ENCODE peak calls at places on chromosomes 4 and X, in four cellular contexts. N is neural progenitor cell, V is GM23248, S is HCT116. U is an unnamed sample.

GRCh38 chrX:146278381-146278780 is 460.8 kb downstream of the SLITRK2 start:
- DNase-seq in V (no peak), N (peak), S (no peak), U (no peak)

GRCh38 chrX:53584891-53585290 is 101.6 kb downstream of the HUWE1 start:
- DNase-seq in N (no peak), V (no peak), S (no peak), U (no peak)

GRCh38 chr4:138241281-138242075 is 671 bp downstream of the SLC7A11 start:
- DNase-seq in S (no peak), V (peak), N (peak), U (peak)

GRCh38 chr4:151408630-151409469 is at the start of gene FHIP1A:
- DNase-seq in V (peak), S (peak), N (peak), U (peak)

GRCh38 chr4:106365613-106366012 is 3.0 kb downstream of the GIMD1 start:
- DNase-seq in V (peak), N (no peak), S (no peak), U (peak)

GRCh38 chrX:13933851-13934250 is 95.8 kb downstream of the GEMIN8 start:
- DNase-seq in N (no peak), V (no peak), S (no peak), U (peak)

GRCh38 chrX:2933125-2933900 is 4.2 kb upstream of the ARSD start:
- DNase-seq in S (no peak), N (no peak), V (no peak), U (peak)

GRCh38 chr4:65971686-65972085 is 301.4 kb upstream of the EPHA5 start:
- DNase-seq in V (no peak), S (no peak), N (no peak), U (no peak)

GRCh38 chr4:153198739-153199138 is 5.5 kb upstream of the TRIM2 start:
- DNase-seq in N (no peak), V (peak), S (no peak), U (no peak)

GRCh38 chrX:101550362-101550761 is at the start of gene ARMCX1:
- DNase-seq in N (peak), V (peak), S (no peak), U (no peak)

GRCh38 chr4:74659576-74660411 is 134.5 kb downstream of the BTC start:
- DNase-seq in N (no peak), S (peak), V (peak), U (peak)

GRCh38 chrX:43785930-43786591 is 96.2 kb downstream of the MAOB start:
- DNase-seq in N (no peak), V (no peak), S (no peak), U (no peak)

GRCh38 chr4:15754323-15754722 is 23.8 kb upstream of the CD38 start:
- DNase-seq in S (no peak), N (no peak), V (peak), U (peak)

GRCh38 chrX:137025930-137026329 is 7.9 kb downstream of the GPR101 start:
- DNase-seq in V (no peak), N (no peak), S (no peak), U (no peak)

GRCh38 chr4:143389543-143390195 is 53.0 kb downstream of the GAB1 start:
- DNase-seq in S (no peak), N (no peak), V (peak), U (peak)

GRCh38 chrX:101785142-101785541 is 125.5 kb upstream of the ARMCX2 start:
- DNase-seq in S (no peak), V (no peak), N (no peak), U (no peak)

GRCh38 chrX:129556806-129557315 is 16.8 kb downstream of the OCRL start:
- DNase-seq in S (no peak), V (no peak), N (no peak), U (no peak)

GRCh38 chrX:37488323-37488722 is 83.1 kb upstream of the LANCL3 start:
- DNase-seq in S (no peak), N (no peak), V (no peak), U (no peak)

GRCh38 chr4:123893746-123894095 is 497.1 kb downstream of the SPRY1 start:
- DNase-seq in N (no peak), S (no peak), V (peak), U (no peak)

GRCh38 chr4:147362868-147363440 is 117.9 kb upstream of the EDNRA start:
- DNase-seq in V (no peak), S (no peak), N (no peak), U (peak)

GRCh38 chr4:17511950-17512795 is at the start of gene QDPR:
- DNase-seq in V (peak), S (peak), N (peak), U (peak)

GRCh38 chr4:82517043-82517442 is 44.7 kb downstream of the TMEM150C start:
- DNase-seq in N (no peak), S (no peak), V (peak), U (peak)

GRCh38 chr4:15374697-15375096 is 53.1 kb upstream of the C1QTNF7 start:
- DNase-seq in S (no peak), N (no peak), V (peak), U (no peak)

GRCh38 chrX:2934715-2935363 is 5.7 kb upstream of the ARSD start:
- DNase-seq in V (no peak), N (no peak), S (no peak), U (no peak)

GRCh38 chr4:56260320-56260719 is 127.0 kb downstream of the AASDH start:
- DNase-seq in S (no peak), V (no peak), N (no peak), U (no peak)

GRCh38 chr4:125070869-125071268 is 243.9 kb upstream of the FAT4 start:
- DNase-seq in S (no peak), V (no peak), N (no peak), U (no peak)

GRCh38 chr4:169229571-169230028 is 41.2 kb downstream of the SH3RF1 start:
- DNase-seq in V (peak), N (no peak), S (peak), U (peak)

GRCh38 chrX:966396-967070 is 245.9 kb downstream of the CRLF2 start:
- DNase-seq in N (no peak), V (no peak), S (no peak), U (no peak)

GRCh38 chrX:115067812-115068211 is 50.4 kb upstream of the IL13RA2 start:
- DNase-seq in N (no peak), S (no peak), V (peak), U (no peak)

GRCh38 chrX:130393451-130394074 is 8.1 kb upstream of the GPR119 start:
- DNase-seq in S (peak), N (peak), V (peak), U (peak)

GRCh38 chr4:162475221-162475620 is 311.4 kb upstream of the FSTL5 start:
- DNase-seq in V (no peak), N (no peak), S (no peak), U (no peak)

GRCh38 chrX:110286126-110286525 is 31.8 kb downstream of the AMMECR1 start:
- DNase-seq in V (peak), N (no peak), S (peak), U (peak)

GRCh38 chrX:41381685-41382084 is 47.7 kb downstream of the DDX3X start:
- DNase-seq in S (peak), N (peak), V (peak), U (peak)

GRCh38 chrX:15816886-15817285 is 26.6 kb downstream of the ZRSR2 start:
- DNase-seq in S (no peak), N (no peak), V (no peak), U (no peak)

GRCh38 chr4:121380448-121381147 is at the start of gene QRFPR:
- DNase-seq in V (peak), S (no peak), N (peak), U (no peak)

GRCh38 chr4:41465135-41465761 is 72.7 kb upstream of the LIMCH1 start:
- DNase-seq in V (peak), N (no peak), S (no peak), U (no peak)

GRCh38 chr4:80101086-80101767 is 28.2 kb upstream of the ANTXR2 start:
- DNase-seq in N (no peak), V (no peak), S (no peak), U (peak)

GRCh38 chr4:141046255-141046654 is 87.0 kb downstream of the RNF150 start:
- DNase-seq in N (no peak), V (peak), S (no peak), U (peak)

DNA sequence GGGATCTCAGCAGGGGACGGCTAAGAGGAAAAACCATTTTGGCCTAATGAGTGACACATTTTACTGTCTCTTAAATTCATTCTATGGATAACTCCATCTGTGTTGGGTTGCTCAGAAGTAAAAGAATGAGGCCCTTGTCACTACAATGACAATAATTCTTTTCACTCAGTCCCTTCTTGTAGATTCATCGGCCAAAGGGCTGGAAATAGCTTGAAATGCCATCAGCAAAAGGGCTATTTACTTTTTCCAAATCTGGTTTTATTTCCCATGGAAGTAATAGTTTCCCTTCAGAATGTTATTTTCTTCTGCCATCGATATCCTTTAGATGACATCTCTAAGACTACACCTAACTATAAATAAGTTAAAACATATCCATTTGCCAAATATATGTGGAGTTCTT is 7.4 kb downstream of the MEPE start:
- DNase-seq in S (no peak), N (no peak), V (no peak), U (no peak)
- TF ChIP-seq EZH2phosphoT487 in S (no peak), N (no peak), V (no peak), U (no peak)

DNA sequence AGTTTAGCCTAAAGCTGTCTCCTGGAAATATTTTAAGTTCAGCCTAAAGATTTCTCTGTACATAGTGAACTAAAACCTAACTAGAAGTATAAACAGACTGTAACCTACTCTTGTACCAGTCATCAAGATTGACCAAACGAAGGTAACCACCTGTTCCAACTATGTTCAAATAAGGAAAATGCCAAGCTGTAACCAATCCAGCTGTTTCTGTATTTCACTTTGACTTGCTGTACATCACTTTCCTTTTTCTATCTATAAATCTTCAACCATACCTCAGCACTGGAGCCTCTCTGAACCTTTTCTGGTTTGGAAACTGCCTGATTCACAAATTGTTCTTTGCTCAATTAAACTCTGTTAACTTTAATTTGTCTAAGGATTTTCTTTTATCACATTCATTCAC is 3.1 kb upstream of the CYSLTR1 start:
- DNase-seq in V (no peak), N (no peak), S (no peak), U (no peak)
- H3K9ac ChIP-seq in V (no peak), N (no peak), S (no peak), U (no peak)

DNA sequence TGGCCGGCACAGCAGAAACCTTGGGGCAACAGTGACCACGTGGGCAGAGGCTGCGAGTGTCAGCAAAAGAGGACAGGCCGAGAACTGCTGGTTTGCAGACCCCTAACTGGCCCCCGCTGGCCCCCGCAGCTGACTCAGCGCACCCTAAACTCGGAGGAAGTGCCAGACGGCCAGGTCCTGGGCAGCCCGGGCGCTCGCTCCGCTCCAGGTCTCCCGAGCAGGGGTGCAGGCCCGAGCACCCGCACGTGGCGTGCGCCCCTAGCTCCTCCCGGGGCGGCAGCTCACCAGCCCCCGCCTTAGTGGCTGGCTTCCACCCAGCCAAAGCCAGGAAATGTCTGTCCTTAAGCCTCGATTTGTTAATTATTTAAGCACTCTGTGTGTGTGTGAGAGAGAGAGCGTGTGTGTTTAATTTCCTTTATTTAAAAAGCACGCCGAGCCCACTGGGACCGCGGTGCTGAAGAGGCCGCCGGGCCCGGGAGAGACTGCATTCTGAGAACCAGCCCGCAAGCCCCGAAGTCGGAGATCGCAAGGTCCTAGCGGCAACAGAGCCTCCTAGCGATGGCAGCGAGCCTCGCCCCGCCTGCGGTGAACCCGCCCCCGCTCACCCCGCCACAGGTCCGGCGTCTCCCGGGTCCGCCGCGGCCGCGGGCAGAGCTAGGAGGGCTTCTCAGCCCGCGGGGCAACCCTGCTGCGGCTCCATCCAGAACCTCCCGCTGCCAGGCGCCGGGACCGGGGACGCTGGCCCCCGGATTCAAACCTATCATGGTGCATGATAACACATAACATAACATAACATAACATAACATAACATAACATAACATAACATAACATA is 45.9 kb upstream of the CDKN2AIP start:
- DNase-seq in S (no peak), V (peak), N (peak), U (peak)
- H3K4me3 ChIP-seq in S (peak), V (peak), N (peak), U (peak)

GRCh38 chrX:74422576-74423288 is 1.4 kb downstream of the SLC16A2 start:
- DNase-seq in V (peak), S (no peak), N (peak), U (no peak)

GRCh38 chrX:74422029-74422352 is 698 bp downstream of the SLC16A2 start:
- DNase-seq in N (no peak), V (no peak), S (no peak), U (no peak)

GRCh38 chrX:74421181-74422028 is at the start of gene SLC16A2:
- DNase-seq in S (no peak), V (peak), N (peak), U (peak)

GRCh38 chrX:74420194-74421035 is 878 bp upstream of the SLC16A2 start:
- DNase-seq in N (peak), V (peak), S (no peak), U (peak)

DNA sequence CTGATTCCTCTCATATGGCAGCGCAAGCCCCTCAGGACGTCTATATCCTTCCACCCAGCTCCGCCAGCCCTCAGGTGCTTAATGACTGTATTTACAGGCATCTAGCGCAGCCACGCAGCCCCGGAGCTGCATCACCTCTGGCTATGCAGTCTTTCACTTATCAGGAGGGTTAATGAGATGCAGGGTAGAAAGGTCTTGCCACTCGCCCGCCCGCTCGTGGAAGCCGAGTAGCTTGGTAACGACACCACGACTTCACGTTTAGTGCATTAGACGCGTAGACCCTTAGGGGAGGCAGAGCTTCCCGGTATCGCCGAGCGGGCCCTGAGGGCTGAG is 1.5 kb upstream of the SLC16A2 start:
- DNase-seq in N (peak), V (peak), S (no peak), U (peak)
- TF ChIP-seq EZH2phosphoT487 in N (no peak), V (no peak), S (no peak), U (no peak)

DNA sequence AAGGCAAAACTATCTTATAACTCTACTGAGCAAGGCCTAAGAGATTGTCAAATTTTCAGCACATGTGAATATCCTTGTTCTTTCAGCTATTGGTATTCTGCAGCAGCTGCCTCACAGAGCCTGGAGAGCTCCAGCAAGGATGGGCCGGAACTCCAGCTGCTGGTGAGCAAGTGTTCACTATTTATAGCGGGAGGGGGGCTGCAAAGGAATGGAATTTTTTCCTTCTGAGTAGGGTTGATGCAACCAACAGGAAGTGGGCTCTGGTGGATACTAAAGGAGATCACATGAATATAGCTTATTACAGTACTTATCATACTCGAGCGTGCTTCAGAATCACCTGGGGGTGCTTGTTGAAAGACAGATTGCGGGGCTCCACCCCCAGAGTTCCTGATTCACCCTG is 20.2 kb upstream of the SETD7 start:
- DNase-seq in V (no peak), N (no peak), S (no peak), U (no peak)
- H3K9ac ChIP-seq in V (no peak), N (no peak), S (no peak), U (no peak)

GRCh38 chr4:67575232-67575888 is 16.8 kb downstream of the STAP1 start:
- DNase-seq in V (no peak), N (no peak), S (no peak), U (no peak)
- H3K4me3 ChIP-seq in V (no peak), N (no peak), S (no peak), U (no peak)

DNA sequence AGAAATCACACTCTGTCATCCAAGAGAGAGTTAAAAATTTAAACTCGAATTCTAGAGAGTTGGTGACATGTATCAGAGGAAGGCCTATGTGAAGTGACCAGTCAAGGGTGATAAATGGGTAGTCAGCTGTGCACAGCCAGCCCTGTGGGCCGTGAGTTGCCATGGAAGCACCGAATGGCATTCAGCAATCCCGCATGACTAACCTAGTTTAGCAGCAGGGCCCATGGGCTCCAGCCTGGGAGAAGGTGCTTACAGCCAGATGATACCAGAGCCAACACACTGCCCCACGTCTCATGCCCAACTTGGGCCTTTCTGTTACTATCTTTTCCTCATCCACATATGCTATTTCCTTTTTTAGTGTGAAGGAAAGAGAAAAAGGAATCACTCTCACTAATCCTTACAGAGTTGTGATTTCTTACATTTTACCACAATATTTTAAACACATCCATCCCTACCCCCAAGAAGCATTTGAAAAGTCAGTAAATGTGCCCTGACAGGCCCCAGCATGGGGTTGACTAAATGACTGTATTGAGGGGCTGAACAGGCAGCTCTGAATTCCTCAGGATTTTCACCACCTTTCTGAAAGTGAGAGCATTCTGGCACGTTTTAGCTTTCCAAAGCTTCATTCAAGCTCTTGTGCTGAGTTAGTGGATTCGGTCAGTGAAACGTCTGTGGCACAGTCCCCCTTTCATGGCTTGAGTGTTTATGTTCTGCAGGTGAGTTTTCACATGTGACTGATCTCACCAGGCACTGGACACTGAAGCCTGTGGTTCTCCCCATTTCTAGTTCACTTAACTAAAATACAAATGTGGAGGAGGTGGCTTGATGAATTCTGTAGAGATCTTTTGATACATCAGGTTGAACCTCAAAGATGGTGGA is 104.3 kb downstream of the AFF1 start:
- DNase-seq in N (peak), S (no peak), V (peak), U (peak)
- TF ChIP-seq EZH2phosphoT487 in N (no peak), S (no peak), V (no peak), U (no peak)

U was measured in PC-3.